ENCODE peak calls at places on chromosomes 6 and 20, in nine cellular contexts. T is Caki2, G is ascending aorta, B is H7, P is bronchial epithelial cell, O is germinal center, I is left kidney, X is HEK293T, U is GM20000. Y is an unnamed sample.

GRCh38 chr20:45823949-45824835 is 2.9 kb downstream of the TNNC2 start:
- DNase-seq in T (no peak), G (no peak), B (peak), P (peak), O (peak), I (peak), X (no peak), U (peak), Y (peak)

GRCh38 chr6:82270791-82271392 is 23.3 kb upstream of the IBTK start:
- DNase-seq in T (peak), G (no peak), B (no peak), P (peak), O (peak), I (peak), X (peak), U (peak), Y (peak)

GRCh38 chr20:6812530-6812929 is 45.0 kb downstream of the BMP2 start:
- DNase-seq in T (no peak), G (no peak), B (no peak), P (no peak), O (no peak), I (no peak), X (no peak), U (no peak), Y (no peak)

GRCh38 chr6:46993846-46994245 is 48.3 kb downstream of the ADGRF1 start:
- DNase-seq in T (no peak), G (no peak), B (no peak), P (peak), O (no peak), I (no peak), X (no peak), U (no peak), Y (peak)

GRCh38 chr6:42696526-42697267 is 25.7 kb downstream of the PRPH2 start:
- DNase-seq in T (no peak), G (no peak), B (no peak), P (no peak), O (no peak), I (no peak), X (no peak), U (no peak), Y (no peak)

GRCh38 chr6:1104988-1105670 is 206.8 kb upstream of the FOXQ1 start:
- DNase-seq in T (no peak), G (no peak), B (no peak), P (peak), O (no peak), I (no peak), X (no peak), U (no peak), Y (no peak)

GRCh38 chr6:170146640-170147039 is 144.2 kb downstream of the DLL1 start:
- DNase-seq in T (no peak), G (no peak), B (no peak), P (no peak), O (no peak), I (no peak), X (no peak), U (no peak), Y (no peak)

GRCh38 chr6:143332153-143332845 is 118.2 kb downstream of the ADAT2 start:
- DNase-seq in T (no peak), G (no peak), B (no peak), P (peak), O (no peak), I (no peak), X (no peak), U (no peak), Y (no peak)

GRCh38 chr6:129844118-129844891 is 16.8 kb downstream of the TMEM244 start:
- DNase-seq in T (peak), G (no peak), B (peak), P (peak), O (no peak), I (peak), X (peak), U (no peak), Y (peak)

GRCh38 chr6:136016228-136017225 is 165.0 kb downstream of the PDE7B start:
- DNase-seq in T (no peak), G (no peak), B (no peak), P (peak), O (no peak), I (no peak), X (no peak), U (no peak), Y (peak)

GRCh38 chr6:166957087-166957804 is 896 bp upstream of the RNASET2 start:
- DNase-seq in T (peak), G (no peak), B (peak), P (no peak), O (peak), I (peak), X (no peak), U (peak), Y (no peak)

GRCh38 chr6:158629376-158630221 is 14.9 kb downstream of the DYNLT1 start:
- DNase-seq in T (peak), G (no peak), B (peak), P (no peak), O (no peak), I (peak), X (no peak), U (no peak), Y (no peak)

GRCh38 chr20:25065625-25066338 is 7.8 kb upstream of the ACSS1 start:
- DNase-seq in T (peak), G (no peak), B (peak), P (peak), O (peak), I (peak), X (peak), U (peak), Y (peak)

GRCh38 chr6:158389188-158389919 is 77.1 kb downstream of the TULP4 start:
- DNase-seq in T (no peak), G (no peak), B (no peak), P (peak), O (no peak), I (no peak), X (no peak), U (no peak), Y (peak)

GRCh38 chr6:4352731-4353130 is 217.4 kb upstream of the ECI2 start:
- DNase-seq in T (no peak), G (no peak), B (no peak), P (no peak), O (no peak), I (no peak), X (no peak), U (no peak), Y (no peak)

GRCh38 chr6:129601323-129601722 is 108.7 kb downstream of the ARHGAP18 start:
- DNase-seq in T (no peak), G (no peak), B (no peak), P (no peak), O (no peak), I (no peak), X (no peak), U (no peak), Y (no peak)

GRCh38 chr6:84228198-84228543 is 728 bp upstream of the CEP162 start:
- DNase-seq in T (no peak), G (no peak), B (no peak), P (no peak), O (no peak), I (no peak), X (no peak), U (no peak), Y (no peak)

GRCh38 chr6:18186033-18186432 is 30.8 kb downstream of the KDM1B start:
- DNase-seq in T (no peak), G (no peak), B (peak), P (no peak), O (no peak), I (peak), X (no peak), U (no peak), Y (peak)

GRCh38 chr20:33725607-33726264 is 5.6 kb upstream of the PXMP4 start:
- DNase-seq in T (no peak), G (no peak), B (no peak), P (no peak), O (no peak), I (no peak), X (no peak), U (no peak), Y (no peak)

Y was measured in renal cortical epithelial cell.